ENCODE peak calls at places on chromosome 18, in four cellular contexts. C, B, A and Z are unnamed samples.

GRCh38 chr18:43662657-43663056 is 385.4 kb upstream of the SYT4 start:
- DNase-seq in C (no peak), B (no peak), A (no peak), Z (no peak)

GRCh38 chr18:9101730-9102390 is 639 bp upstream of the NDUFV2 start:
- DNase-seq in C (no peak), B (peak), A (no peak), Z (no peak)

GRCh38 chr18:50944245-50944917 is 23.5 kb upstream of the ELAC1 start:
- DNase-seq in C (no peak), B (no peak), A (no peak), Z (no peak)

GRCh38 chr18:63779386-63779785 is 4.2 kb downstream of the SERPINB7 start:
- DNase-seq in C (no peak), B (no peak), A (no peak), Z (no peak)

GRCh38 chr18:46281185-46282176 is 177.3 kb downstream of the HAUS1 start:
- DNase-seq in C (peak), B (peak), A (peak), Z (no peak)

GRCh38 chr18:30730915-30731314 is 311.6 kb downstream of the DSC3 start:
- DNase-seq in C (no peak), B (no peak), A (no peak), Z (no peak)

GRCh38 chr18:23369231-23369630 is 83.9 kb upstream of the RIOK3 start:
- DNase-seq in C (no peak), B (no peak), A (no peak), Z (peak)

GRCh38 chr18:9421096-9421495 is 54.2 kb upstream of the RALBP1 start:
- DNase-seq in C (no peak), B (no peak), A (no peak), Z (no peak)

GRCh38 chr18:22391571-22392359 is 25.9 kb downstream of the CTAGE1 start:
- DNase-seq in C (no peak), B (no peak), A (no peak), Z (no peak)

GRCh38 chr18:28735731-28736130 is 558.8 kb upstream of the CDH2 start:
- DNase-seq in C (no peak), B (no peak), A (no peak), Z (no peak)

GRCh38 chr18:2994190-2994589 is 18.8 kb downstream of the LPIN2 start:
- DNase-seq in C (no peak), B (no peak), A (no peak), Z (no peak)

GRCh38 chr18:52465391-52465790 is 125.4 kb downstream of the DCC start:
- DNase-seq in C (no peak), B (no peak), A (no peak), Z (no peak)

GRCh38 chr18:68233043-68233442 is 481.9 kb downstream of the TMX3 start:
- DNase-seq in C (peak), B (no peak), A (no peak), Z (no peak)

GRCh38 chr18:6370886-6371635 is 43.6 kb downstream of the L3MBTL4 start:
- DNase-seq in C (peak), B (peak), A (no peak), Z (no peak)

GRCh38 chr18:47166235-47166634 is 9.9 kb downstream of the IER3IP1 start:
- DNase-seq in C (no peak), B (no peak), A (no peak), Z (no peak)

GRCh38 chr18:33839452-33840225 is 261.6 kb downstream of the ASXL3 start:
- DNase-seq in C (peak), B (peak), A (no peak), Z (no peak)

GRCh38 chr18:22186484-22186971 is 17.1 kb downstream of the GATA6 start:
- DNase-seq in C (no peak), B (no peak), A (no peak), Z (no peak)

GRCh38 chr18:79406708-79407107 is 11.0 kb downstream of the NFATC1 start:
- DNase-seq in C (no peak), B (no peak), A (peak), Z (no peak)

GRCh38 chr18:62332437-62332816 is 7.3 kb downstream of the TNFRSF11A start:
- DNase-seq in C (no peak), B (no peak), A (no peak), Z (no peak)

GRCh38 chr18:32096936-32097335 is 5.3 kb downstream of the RNF138 start:
- DNase-seq in C (no peak), B (no peak), A (no peak), Z (no peak)

GRCh38 chr18:62651276-62652031 is 63.9 kb upstream of the PHLPP1 start:
- DNase-seq in C (no peak), B (no peak), A (no peak), Z (no peak)

GRCh38 chr18:23819005-23819404 is 129.8 kb downstream of the LAMA3 start:
- DNase-seq in C (no peak), B (no peak), A (no peak), Z (no peak)